ENCODE peak calls at places on chromosome 10, in six cellular contexts. S is H1, Z is GM12878, X is HCT116, O is K562, R is HepG2. N is an unnamed sample.

GRCh38 chr10:121503587-121504051 is 94.6 kb downstream of the FGFR2 start:
- DNase-seq in S (no peak), Z (no peak), X (no peak), O (no peak), R (no peak), N (no peak)

GRCh38 chr10:121313119-121313858 is 285.0 kb downstream of the FGFR2 start:
- DNase-seq in S (no peak), Z (no peak), X (no peak), O (no peak), R (no peak), N (no peak)

GRCh38 chr10:105974803-105975456 is 1189.6 kb downstream of the SORCS1 start:
- DNase-seq in S (no peak), Z (no peak), X (no peak), O (no peak), R (no peak), N (peak)

GRCh38 chr10:7915923-7916322 is 97.6 kb downstream of the TAF3 start:
- DNase-seq in S (no peak), Z (no peak), X (no peak), O (no peak), R (no peak), N (no peak)

GRCh38 chr10:75774780-75775490 is 343.5 kb downstream of the LRMDA start:
- DNase-seq in S (no peak), Z (no peak), X (no peak), O (no peak), R (no peak), N (no peak)

GRCh38 chr10:103838851-103839512 is 16.4 kb downstream of the SH3PXD2A start:
- DNase-seq in S (no peak), Z (no peak), X (no peak), O (no peak), R (no peak), N (no peak)

GRCh38 chr10:5999440-6000165 is 22.3 kb upstream of the IL15RA start:
- DNase-seq in S (peak), Z (no peak), X (no peak), O (no peak), R (no peak), N (no peak)

GRCh38 chr10:3848768-3849643 is 64.0 kb upstream of the KLF6 start:
- DNase-seq in S (no peak), Z (no peak), X (no peak), O (no peak), R (no peak), N (no peak)

GRCh38 chr10:72097448-72098300 is 9.3 kb upstream of the SPOCK2 start:
- DNase-seq in S (no peak), Z (no peak), X (peak), O (peak), R (peak), N (no peak)

GRCh38 chr10:62577666-62578291 is 203.6 kb downstream of the ZNF365 start:
- DNase-seq in S (no peak), Z (no peak), X (no peak), O (no peak), R (no peak), N (no peak)

DNA sequence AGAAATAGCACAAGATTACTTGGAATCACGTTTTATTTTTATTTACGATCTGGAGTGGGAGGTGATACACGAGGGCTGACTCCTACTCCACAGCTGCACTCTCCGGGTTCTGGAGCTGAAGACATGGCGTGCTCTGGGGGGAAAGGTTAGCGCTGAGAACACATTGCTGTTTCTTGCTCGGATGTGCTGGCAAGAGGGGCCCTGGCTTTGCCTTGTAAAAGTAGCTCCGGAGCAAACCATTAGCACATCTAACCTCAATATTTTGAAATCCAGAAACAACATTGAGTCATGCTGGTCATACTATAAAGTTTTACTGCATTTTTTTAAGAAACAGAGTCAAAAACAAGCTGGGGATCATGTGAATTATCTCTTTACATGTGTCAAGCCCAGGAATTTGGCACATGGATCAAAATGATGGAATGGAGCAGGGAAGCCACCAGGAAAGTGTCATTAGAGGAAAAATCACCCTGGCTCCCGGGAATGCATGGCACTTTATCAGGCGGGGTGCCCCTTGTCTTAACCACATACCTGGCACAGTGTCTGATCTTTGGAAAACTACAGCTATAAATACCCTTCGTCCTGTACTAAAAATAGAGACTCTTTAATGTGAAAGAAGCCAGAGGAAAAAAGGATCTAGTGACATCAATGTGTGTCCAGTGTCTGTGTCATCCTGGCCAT is 31.6 kb upstream of the LYZL1 start:
- DNase-seq in S (no peak), Z (no peak), X (no peak), O (no peak), R (no peak), N (no peak)
- H3K9ac ChIP-seq in S (no peak), Z (no peak), X (no peak), O (no peak), R (no peak), N (no peak)

GRCh38 chr10:14302035-14302434 is 28.7 kb downstream of the FRMD4A start:
- DNase-seq in S (no peak), Z (no peak), X (no peak), O (no peak), R (no peak), N (no peak)
- TF ChIP-seq ZNF274 in S (no peak), Z (no peak), X (no peak), O (no peak), R (no peak), N (no peak)

GRCh38 chr10:70560511-70560931 is 42.0 kb downstream of the PRF1 start:
- DNase-seq in S (no peak), Z (no peak), X (no peak), O (no peak), R (no peak), N (no peak)

GRCh38 chr10:70557876-70558275 is 44.7 kb downstream of the PRF1 start:
- DNase-seq in S (no peak), Z (no peak), X (no peak), O (no peak), R (no peak), N (no peak)

GRCh38 chr10:70559861-70560260 is 42.7 kb downstream of the PRF1 start:
- DNase-seq in S (no peak), Z (no peak), X (no peak), O (no peak), R (no peak), N (no peak)

GRCh38 chr10:70558295-70558694 is 44.2 kb downstream of the PRF1 start:
- DNase-seq in S (no peak), Z (no peak), X (no peak), O (no peak), R (no peak), N (no peak)

GRCh38 chr10:70558871-70559810 is 43.4 kb downstream of the PRF1 start:
- DNase-seq in S (peak), Z (no peak), X (peak), O (peak), R (peak), N (no peak)
- H3K4me3 ChIP-seq in S (no peak), Z (no peak), X (peak), O (peak), R (peak), N (no peak)

GRCh38 chr10:86632009-86632800 is 22.1 kb upstream of the OPN4 start:
- DNase-seq in S (peak), Z (no peak), X (no peak), O (peak), R (no peak), N (peak)
- H3K9ac ChIP-seq in S (no peak), Z (no peak), X (no peak), O (no peak), R (no peak), N (peak)

GRCh38 chr10:110765513-110766375 is 106.0 kb upstream of the PDCD4 start:
- DNase-seq in S (no peak), Z (no peak), X (no peak), O (peak), R (no peak), N (no peak)

GRCh38 chr10:110764378-110764777 is 107.3 kb upstream of the PDCD4 start:
- DNase-seq in S (no peak), Z (no peak), X (no peak), O (no peak), R (no peak), N (no peak)

GRCh38 chr10:110762109-110762848 is 109.4 kb upstream of the PDCD4 start:
- DNase-seq in S (no peak), Z (no peak), X (no peak), O (no peak), R (no peak), N (no peak)

GRCh38 chr10:110764793-110765512 is 106.8 kb upstream of the PDCD4 start:
- DNase-seq in S (no peak), Z (no peak), X (no peak), O (peak), R (no peak), N (no peak)

GRCh38 chr10:110762849-110763211 is 108.9 kb upstream of the PDCD4 start:
- DNase-seq in S (no peak), Z (no peak), X (no peak), O (no peak), R (no peak), N (no peak)
- TF ChIP-seq ZNF274 in S (no peak), Z (no peak), X (no peak), O (no peak), R (no peak), N (no peak)

DNA sequence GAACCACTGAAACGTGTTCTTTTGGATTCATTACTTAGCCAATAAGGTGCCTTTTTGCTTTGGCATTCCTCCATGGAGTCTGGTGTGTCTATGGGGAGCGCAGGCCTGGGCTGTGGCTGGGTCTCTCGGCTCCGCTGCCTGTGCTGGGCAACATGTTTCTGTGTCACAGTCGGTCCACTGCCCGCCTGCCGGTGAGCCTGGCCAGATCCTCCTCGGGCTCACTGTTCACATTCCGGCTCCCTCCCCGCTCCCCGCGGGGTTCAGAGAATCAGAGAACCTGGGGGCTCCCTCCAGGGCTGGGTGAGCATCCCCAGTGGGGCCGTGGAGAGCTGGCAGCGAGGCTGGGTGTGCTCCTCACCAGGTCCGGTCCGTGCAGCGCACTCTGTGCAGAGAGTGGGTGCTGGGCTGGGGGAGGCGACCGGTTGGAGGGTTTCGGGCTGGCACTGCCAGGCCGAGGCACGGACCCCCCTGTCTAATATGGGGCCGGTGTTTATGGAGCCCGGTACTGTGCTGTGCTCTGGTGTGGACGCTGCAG is 70.4 kb downstream of the INPP5A start:
- DNase-seq in S (no peak), Z (no peak), X (no peak), O (no peak), R (no peak), N (no peak)
- H3K4me3 ChIP-seq in S (no peak), Z (no peak), X (no peak), O (no peak), R (no peak), N (no peak)

DNA sequence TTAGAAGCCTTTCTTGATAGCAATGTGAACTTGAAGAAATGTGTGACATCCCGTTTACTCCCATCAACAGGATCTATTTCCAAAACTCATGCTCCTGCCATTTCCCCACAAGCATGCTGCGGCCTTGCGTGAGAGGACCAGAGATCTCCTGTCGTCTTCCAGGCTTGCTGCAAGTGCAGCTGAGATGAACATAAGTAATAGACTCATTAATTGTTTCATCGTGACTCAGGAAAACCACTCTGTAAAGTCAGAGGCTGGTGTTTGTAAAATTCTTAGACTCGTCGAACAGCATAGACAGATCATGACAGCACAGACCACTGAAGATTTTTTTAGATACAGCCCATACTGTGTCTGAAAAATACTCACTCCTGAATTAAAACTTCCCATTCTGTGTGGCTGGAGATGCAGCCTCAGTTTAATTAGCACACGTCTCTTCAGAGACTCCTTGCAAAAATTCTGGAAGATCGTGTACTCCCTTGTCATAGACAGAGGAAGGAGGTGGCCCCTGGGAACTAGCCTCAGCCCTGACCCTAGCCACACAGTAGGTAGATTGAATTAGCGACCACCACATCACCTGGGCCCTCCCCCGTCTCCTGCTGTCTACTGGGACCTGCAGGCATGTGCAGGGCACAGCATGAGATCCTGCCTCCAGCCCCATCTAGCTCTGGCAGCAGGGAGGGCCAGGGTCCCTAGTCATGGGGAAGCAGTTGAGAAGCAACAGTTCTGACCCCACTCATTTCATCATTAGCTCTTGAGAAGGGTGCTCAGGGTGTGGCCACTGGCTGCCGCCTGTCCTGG is 226.0 kb downstream of the CELF2 start:
- DNase-seq in S (no peak), Z (no peak), X (no peak), O (no peak), R (no peak), N (no peak)
- H3K9ac ChIP-seq in S (no peak), Z (peak), X (no peak), O (no peak), R (no peak), N (no peak)

DNA sequence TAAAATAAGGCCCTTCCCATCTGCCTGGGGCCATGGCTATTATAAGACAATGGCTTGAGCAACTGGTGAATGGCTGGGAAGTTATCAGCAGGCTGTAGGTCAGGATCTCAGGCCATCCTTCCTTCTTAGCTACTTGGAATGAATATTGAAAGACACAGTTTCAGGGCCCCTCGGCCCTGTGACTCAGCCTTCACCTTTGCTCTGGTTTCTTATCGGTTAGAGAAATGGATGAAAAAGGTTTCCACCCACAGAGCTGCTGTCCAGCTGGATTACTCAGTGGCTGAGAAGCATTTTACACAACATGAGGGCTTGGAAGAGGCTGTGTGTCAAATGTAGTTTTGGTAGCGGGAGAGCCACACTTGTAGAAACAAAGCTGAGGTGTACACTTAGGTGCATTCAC is 9.4 kb downstream of the ACSL5 start:
- DNase-seq in S (no peak), Z (no peak), X (peak), O (peak), R (peak), N (no peak)
- TF ChIP-seq ZNF274 in S (no peak), Z (no peak), X (no peak), O (no peak), R (no peak), N (no peak)